ENCODE peak calls at places on chromosomes 16 and 17, in seven cellular contexts. One of them, this sample, is unnamed.

GRCh38 chr17:41782142-41782541 is 4.4 kb downstream of the JUP start:
- DNase-seq in AG10803: no peak
- DNase-seq in A673: no peak
- DNase-seq in HFF-Myc: no peak
- DNase-seq in left ventricle myocardium inferior: peak
- DNase-seq in ovary: no peak
- DNase-seq in heart right ventricle: peak
- DNase-seq in this sample: no peak

GRCh38 chr17:4833941-4834501 is 881 bp downstream of the MINK1 start:
- DNase-seq in AG10803: peak
- DNase-seq in A673: peak
- DNase-seq in HFF-Myc: peak
- DNase-seq in left ventricle myocardium inferior: no peak
- DNase-seq in ovary: peak
- DNase-seq in heart right ventricle: no peak
- DNase-seq in this sample: no peak

GRCh38 chr16:711548-712320 is 3.2 kb upstream of the METRN start:
- DNase-seq in AG10803: peak
- DNase-seq in A673: peak
- DNase-seq in HFF-Myc: no peak
- DNase-seq in left ventricle myocardium inferior: peak
- DNase-seq in ovary: peak
- DNase-seq in heart right ventricle: peak
- DNase-seq in this sample: no peak

GRCh38 chr17:38464251-38464722 is 36.0 kb downstream of the ARHGAP23 start:
- DNase-seq in AG10803: peak
- DNase-seq in A673: no peak
- DNase-seq in HFF-Myc: no peak
- DNase-seq in left ventricle myocardium inferior: peak
- DNase-seq in ovary: peak
- DNase-seq in heart right ventricle: peak
- DNase-seq in this sample: no peak

GRCh38 chr16:69590590-69590989 is 24.8 kb downstream of the NFAT5 start:
- DNase-seq in AG10803: no peak
- DNase-seq in A673: no peak
- DNase-seq in HFF-Myc: no peak
- DNase-seq in left ventricle myocardium inferior: no peak
- DNase-seq in ovary: no peak
- DNase-seq in heart right ventricle: no peak
- DNase-seq in this sample: no peak

GRCh38 chr17:80650751-80651173 is 106.1 kb downstream of the RPTOR start:
- DNase-seq in AG10803: no peak
- DNase-seq in A673: peak
- DNase-seq in HFF-Myc: no peak
- DNase-seq in left ventricle myocardium inferior: no peak
- DNase-seq in ovary: no peak
- DNase-seq in heart right ventricle: no peak
- DNase-seq in this sample: no peak

GRCh38 chr17:6303664-6304063 is 131.3 kb downstream of the AIPL1 start:
- DNase-seq in AG10803: peak
- DNase-seq in A673: peak
- DNase-seq in HFF-Myc: no peak
- DNase-seq in left ventricle myocardium inferior: peak
- DNase-seq in ovary: no peak
- DNase-seq in heart right ventricle: peak
- DNase-seq in this sample: peak

GRCh38 chr16:73605309-73605708 is 557.4 kb upstream of the ZFHX3 start:
- DNase-seq in AG10803: no peak
- DNase-seq in A673: no peak
- DNase-seq in HFF-Myc: no peak
- DNase-seq in left ventricle myocardium inferior: no peak
- DNase-seq in ovary: no peak
- DNase-seq in heart right ventricle: no peak
- DNase-seq in this sample: no peak

GRCh38 chr16:89031715-89032659 is 55.0 kb upstream of the CBFA2T3 start:
- DNase-seq in AG10803: no peak
- DNase-seq in A673: no peak
- DNase-seq in HFF-Myc: no peak
- DNase-seq in left ventricle myocardium inferior: peak
- DNase-seq in ovary: no peak
- DNase-seq in heart right ventricle: peak
- DNase-seq in this sample: no peak

GRCh38 chr16:69845181-69845580 is 83.0 kb downstream of the WWP2 start:
- DNase-seq in AG10803: no peak
- DNase-seq in A673: no peak
- DNase-seq in HFF-Myc: no peak
- DNase-seq in left ventricle myocardium inferior: no peak
- DNase-seq in ovary: no peak
- DNase-seq in heart right ventricle: no peak
- DNase-seq in this sample: no peak

GRCh38 chr16:89319628-89319882 is 102.1 kb downstream of the ZNF778 start:
- DNase-seq in AG10803: no peak
- DNase-seq in A673: no peak
- DNase-seq in HFF-Myc: no peak
- DNase-seq in left ventricle myocardium inferior: no peak
- DNase-seq in ovary: no peak
- DNase-seq in heart right ventricle: no peak
- DNase-seq in this sample: no peak

GRCh38 chr16:57899771-57900661 is 70.9 kb downstream of the CNGB1 start:
- DNase-seq in AG10803: peak
- DNase-seq in A673: peak
- DNase-seq in HFF-Myc: peak
- DNase-seq in left ventricle myocardium inferior: peak
- DNase-seq in ovary: peak
- DNase-seq in heart right ventricle: peak
- DNase-seq in this sample: peak

GRCh38 chr17:68580236-68580903 is 20.8 kb downstream of the FAM20A start:
- DNase-seq in AG10803: peak
- DNase-seq in A673: no peak
- DNase-seq in HFF-Myc: peak
- DNase-seq in left ventricle myocardium inferior: no peak
- DNase-seq in ovary: peak
- DNase-seq in heart right ventricle: no peak
- DNase-seq in this sample: no peak

GRCh38 chr16:17590711-17591654 is 120.2 kb upstream of the XYLT1 start:
- DNase-seq in AG10803: peak
- DNase-seq in A673: no peak
- DNase-seq in HFF-Myc: no peak
- DNase-seq in left ventricle myocardium inferior: no peak
- DNase-seq in ovary: no peak
- DNase-seq in heart right ventricle: no peak
- DNase-seq in this sample: no peak

GRCh38 chr17:40963838-40964237 is 2.9 kb downstream of the KRT39 start:
- DNase-seq in AG10803: no peak
- DNase-seq in A673: peak
- DNase-seq in HFF-Myc: no peak
- DNase-seq in left ventricle myocardium inferior: no peak
- DNase-seq in ovary: no peak
- DNase-seq in heart right ventricle: no peak
- DNase-seq in this sample: no peak

GRCh38 chr16:72894291-72895151 is 153.4 kb downstream of the ZFHX3 start:
- DNase-seq in AG10803: peak
- DNase-seq in A673: peak
- DNase-seq in HFF-Myc: no peak
- DNase-seq in left ventricle myocardium inferior: no peak
- DNase-seq in ovary: no peak
- DNase-seq in heart right ventricle: no peak
- DNase-seq in this sample: no peak

GRCh38 chr16:83968891-83969672 is 1.0 kb downstream of the NECAB2 start:
- DNase-seq in AG10803: no peak
- DNase-seq in A673: no peak
- DNase-seq in HFF-Myc: no peak
- DNase-seq in left ventricle myocardium inferior: peak
- DNase-seq in ovary: no peak
- DNase-seq in heart right ventricle: no peak
- DNase-seq in this sample: no peak
- H3K4me3 ChIP-seq in AG10803: no peak
- H3K4me3 ChIP-seq in A673: peak
- H3K4me3 ChIP-seq in HFF-Myc: no peak
- H3K4me3 ChIP-seq in left ventricle myocardium inferior: peak
- H3K4me3 ChIP-seq in ovary: no peak
- H3K4me3 ChIP-seq in heart right ventricle: no peak
- H3K4me3 ChIP-seq in this sample: peak

GRCh38 chr17:64006361-64007088 is 8.4 kb downstream of the PRR29 start:
- DNase-seq in AG10803: no peak
- DNase-seq in A673: no peak
- DNase-seq in HFF-Myc: no peak
- DNase-seq in left ventricle myocardium inferior: peak
- DNase-seq in ovary: no peak
- DNase-seq in heart right ventricle: peak
- DNase-seq in this sample: no peak

GRCh38 chr17:64008830-64009229 is 10.7 kb downstream of the PRR29 start:
- DNase-seq in AG10803: no peak
- DNase-seq in A673: no peak
- DNase-seq in HFF-Myc: no peak
- DNase-seq in left ventricle myocardium inferior: no peak
- DNase-seq in ovary: no peak
- DNase-seq in heart right ventricle: no peak
- DNase-seq in this sample: no peak

GRCh38 chr17:64007838-64008282 is 9.7 kb downstream of the PRR29 start:
- DNase-seq in AG10803: no peak
- DNase-seq in A673: no peak
- DNase-seq in HFF-Myc: no peak
- DNase-seq in left ventricle myocardium inferior: no peak
- DNase-seq in ovary: no peak
- DNase-seq in heart right ventricle: no peak
- DNase-seq in this sample: no peak

GRCh38 chr17:64008346-64008745 is 10.2 kb downstream of the PRR29 start:
- DNase-seq in AG10803: no peak
- DNase-seq in A673: no peak
- DNase-seq in HFF-Myc: no peak
- DNase-seq in left ventricle myocardium inferior: no peak
- DNase-seq in ovary: no peak
- DNase-seq in heart right ventricle: no peak
- DNase-seq in this sample: no peak

GRCh38 chr17:64009571-64010402 is 10.6 kb downstream of the ICAM2 start:
- DNase-seq in AG10803: no peak
- DNase-seq in A673: no peak
- DNase-seq in HFF-Myc: no peak
- DNase-seq in left ventricle myocardium inferior: no peak
- DNase-seq in ovary: no peak
- DNase-seq in heart right ventricle: no peak
- DNase-seq in this sample: no peak
- TF ChIP-seq CTCF in AG10803: no peak
- TF ChIP-seq CTCF in A673: no peak
- TF ChIP-seq CTCF in HFF-Myc: no peak
- TF ChIP-seq CTCF in left ventricle myocardium inferior: no peak
- TF ChIP-seq CTCF in ovary: no peak
- TF ChIP-seq CTCF in heart right ventricle: no peak
- TF ChIP-seq CTCF in this sample: no peak

GRCh38 chr16:67164599-67165061 is at the start of gene HSF4:
- DNase-seq in AG10803: no peak
- DNase-seq in A673: no peak
- DNase-seq in HFF-Myc: no peak
- DNase-seq in left ventricle myocardium inferior: peak
- DNase-seq in ovary: peak
- DNase-seq in heart right ventricle: peak
- DNase-seq in this sample: no peak
- H3K4me3 ChIP-seq in AG10803: no peak
- H3K4me3 ChIP-seq in A673: no peak
- H3K4me3 ChIP-seq in HFF-Myc: peak
- H3K4me3 ChIP-seq in left ventricle myocardium inferior: peak
- H3K4me3 ChIP-seq in ovary: peak
- H3K4me3 ChIP-seq in heart right ventricle: peak
- H3K4me3 ChIP-seq in this sample: peak

GRCh38 chr16:10729649-10730048 is 14.0 kb upstream of the NUBP1 start:
- DNase-seq in AG10803: peak
- DNase-seq in A673: peak
- DNase-seq in HFF-Myc: peak
- DNase-seq in left ventricle myocardium inferior: no peak
- DNase-seq in ovary: peak
- DNase-seq in heart right ventricle: no peak
- DNase-seq in this sample: no peak
- TF ChIP-seq CTCF in AG10803: peak
- TF ChIP-seq CTCF in A673: peak
- TF ChIP-seq CTCF in HFF-Myc: no peak
- TF ChIP-seq CTCF in left ventricle myocardium inferior: no peak
- TF ChIP-seq CTCF in ovary: no peak
- TF ChIP-seq CTCF in heart right ventricle: no peak
- TF ChIP-seq CTCF in this sample: no peak

GRCh38 chr16:67000384-67001158 is 12.2 kb downstream of the CES4A start:
- DNase-seq in AG10803: no peak
- DNase-seq in A673: no peak
- DNase-seq in HFF-Myc: no peak
- DNase-seq in left ventricle myocardium inferior: peak
- DNase-seq in ovary: peak
- DNase-seq in heart right ventricle: peak
- DNase-seq in this sample: no peak

GRCh38 chr16:67001726-67002125 is 13.3 kb downstream of the CES4A start:
- DNase-seq in AG10803: no peak
- DNase-seq in A673: no peak
- DNase-seq in HFF-Myc: no peak
- DNase-seq in left ventricle myocardium inferior: no peak
- DNase-seq in ovary: no peak
- DNase-seq in heart right ventricle: no peak
- DNase-seq in this sample: no peak

GRCh38 chr16:66996324-66996982 is 8.1 kb downstream of the CES4A start:
- DNase-seq in AG10803: peak
- DNase-seq in A673: no peak
- DNase-seq in HFF-Myc: no peak
- DNase-seq in left ventricle myocardium inferior: peak
- DNase-seq in ovary: peak
- DNase-seq in heart right ventricle: no peak
- DNase-seq in this sample: peak

GRCh38 chr16:66996983-66997358 is 8.6 kb downstream of the CES4A start:
- DNase-seq in AG10803: no peak
- DNase-seq in A673: no peak
- DNase-seq in HFF-Myc: no peak
- DNase-seq in left ventricle myocardium inferior: no peak
- DNase-seq in ovary: no peak
- DNase-seq in heart right ventricle: no peak
- DNase-seq in this sample: no peak

DNA sequence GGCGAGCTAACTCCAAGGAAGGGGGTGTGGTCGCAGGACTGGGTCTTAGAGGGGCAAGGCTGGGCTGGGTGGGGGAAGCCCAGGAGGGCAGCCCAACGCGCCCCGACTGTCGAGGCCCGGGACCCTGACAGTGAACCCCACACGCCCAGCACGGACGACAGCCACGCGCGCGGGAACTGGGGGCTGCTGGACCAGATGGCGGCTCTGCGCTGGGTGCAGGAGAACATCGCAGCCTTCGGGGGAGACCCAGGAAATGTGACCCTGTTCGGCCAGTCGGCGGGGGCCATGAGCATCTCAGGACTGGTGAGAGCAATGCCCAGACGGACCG is 12.7 kb downstream of the CES4A start:
- DNase-seq in AG10803: no peak
- DNase-seq in A673: peak
- DNase-seq in HFF-Myc: no peak
- DNase-seq in left ventricle myocardium inferior: no peak
- DNase-seq in ovary: no peak
- DNase-seq in heart right ventricle: peak
- DNase-seq in this sample: no peak
- H3K4me3 ChIP-seq in AG10803: peak
- H3K4me3 ChIP-seq in A673: peak
- H3K4me3 ChIP-seq in HFF-Myc: peak
- H3K4me3 ChIP-seq in left ventricle myocardium inferior: peak
- H3K4me3 ChIP-seq in ovary: peak
- H3K4me3 ChIP-seq in heart right ventricle: no peak
- H3K4me3 ChIP-seq in this sample: peak